ENCODE peak calls at places on chromosomes 6 and 20, in nine cellular contexts. G is nephron progenitor cell; J is tibial nerve; S is HFFc6; X is NB4; A is activated CD8-positive, alpha-beta T cell treated with anti-CD3 and anti-CD28 coated beads for 36 hours; B is mammary epithelial cell; L is AG04450; Q is ascending aorta. D is an unnamed sample.

GRCh38 chr6:34489229-34489805 is 23.4 kb downstream of the PACSIN1 start:
- DNase-seq in A (peak), L (no peak), G (no peak), X (peak), J (no peak), B (no peak), Q (no peak), S (no peak), D (no peak)

GRCh38 chr6:128569737-128570438 is 49.5 kb upstream of the PTPRK start:
- DNase-seq in A (no peak), X (no peak), L (peak), G (no peak), J (no peak), Q (no peak), B (peak), S (peak), D (no peak)

GRCh38 chr6:109791301-109791700 is 100.2 kb downstream of the FIG4 start:
- DNase-seq in S (no peak), A (no peak), L (no peak), B (no peak), J (no peak), X (no peak), Q (no peak), G (peak), D (no peak)

GRCh38 chr20:62702886-62703852 is 5.5 kb upstream of the NTSR1 start:
- DNase-seq in G (no peak), B (peak), S (peak), Q (no peak), J (no peak), A (peak), X (peak), L (peak), D (no peak)

GRCh38 chr20:63351380-63351700 is 9.8 kb downstream of the CHRNA4 start:
- DNase-seq in L (no peak), B (no peak), G (no peak), Q (no peak), A (no peak), X (no peak), J (no peak), S (no peak), D (no peak)

GRCh38 chr20:10219452-10219791 is 792 bp downstream of the SNAP25 start:
- DNase-seq in S (peak), J (peak), B (peak), A (peak), X (peak), Q (no peak), L (no peak), G (peak), D (peak)

GRCh38 chr20:12173333-12173732 is 255.6 kb downstream of the BTBD3 start:
- DNase-seq in Q (no peak), J (no peak), S (no peak), L (no peak), G (no peak), A (no peak), B (peak), X (no peak), D (no peak)

GRCh38 chr6:16810411-16810810 is 49.2 kb upstream of the ATXN1 start:
- DNase-seq in J (no peak), G (no peak), B (no peak), X (no peak), L (no peak), S (no peak), A (no peak), Q (no peak), D (peak)

GRCh38 chr20:48716086-48716485 is 111.7 kb downstream of the PREX1 start:
- DNase-seq in B (no peak), S (no peak), J (no peak), Q (no peak), G (no peak), A (peak), L (no peak), X (no peak), D (no peak)

GRCh38 chr6:122833229-122833556 is 44.1 kb downstream of the SMPDL3A start:
- DNase-seq in G (no peak), S (no peak), Q (no peak), L (no peak), X (no peak), J (no peak), B (no peak), A (no peak), D (no peak)

GRCh38 chr20:2379511-2380229 is 1.0 kb upstream of the TGM6 start:
- DNase-seq in Q (no peak), S (no peak), J (no peak), X (peak), L (no peak), A (peak), B (no peak), G (no peak), D (no peak)

GRCh38 chr6:114467931-114468330 is 125.1 kb upstream of the HS3ST5 start:
- DNase-seq in L (no peak), G (no peak), B (peak), S (no peak), X (no peak), Q (no peak), A (no peak), J (no peak), D (no peak)

GRCh38 chr6:42407379-42407778 is 44.3 kb downstream of the TRERF1 start:
- DNase-seq in Q (no peak), J (no peak), X (no peak), G (no peak), L (peak), S (peak), A (no peak), B (no peak), D (no peak)

GRCh38 chr6:137661601-137662000 is 167.4 kb upstream of the OLIG3 start:
- DNase-seq in J (peak), A (peak), G (no peak), B (peak), X (peak), Q (no peak), S (no peak), L (no peak), D (no peak)

GRCh38 chr6:35082046-35082732 is 59.0 kb downstream of the TCP11 start:
- DNase-seq in J (no peak), B (no peak), S (no peak), X (peak), A (no peak), L (no peak), G (no peak), Q (no peak), D (no peak)

GRCh38 chr20:40571625-40572024 is 117.4 kb downstream of the MAFB start:
- DNase-seq in L (no peak), Q (no peak), B (no peak), J (no peak), X (peak), A (no peak), S (no peak), G (no peak), D (no peak)

GRCh38 chr20:54995553-54995952 is 520.2 kb downstream of the DOK5 start:
- DNase-seq in L (no peak), J (no peak), Q (no peak), A (no peak), S (no peak), B (no peak), G (no peak), X (no peak), D (no peak)

GRCh38 chr6:141426400-141426980 is 706.2 kb upstream of the GJE1 start:
- DNase-seq in J (no peak), A (no peak), Q (no peak), L (no peak), B (no peak), X (no peak), S (no peak), G (no peak), D (no peak)

GRCh38 chr6:35302604-35303218 is 5.1 kb downstream of the DEF6 start:
- DNase-seq in G (peak), B (peak), S (no peak), L (no peak), Q (peak), A (peak), X (peak), J (no peak), D (peak)

GRCh38 chr6:165231581-165232276 is 77.7 kb downstream of the C6orf118 start:
- DNase-seq in Q (no peak), L (no peak), S (no peak), B (peak), G (peak), J (peak), A (no peak), X (peak), D (no peak)

GRCh38 chr20:52190437-52191131 is 995 bp downstream of the ZFP64 start:
- DNase-seq in X (peak), J (peak), L (no peak), S (peak), G (peak), B (peak), Q (no peak), A (peak), D (peak)

GRCh38 chr6:29629571-29629970 is 3.4 kb downstream of the GABBR1 start:
- DNase-seq in G (no peak), J (no peak), Q (no peak), X (no peak), L (no peak), S (no peak), B (no peak), A (no peak), D (no peak)

GRCh38 chr6:90399970-90400369 is 103.3 kb upstream of the BACH2 start:
- DNase-seq in Q (no peak), G (no peak), S (no peak), J (no peak), X (peak), L (no peak), B (no peak), A (peak), D (no peak)

GRCh38 chr6:120615238-120615637 is 719.0 kb downstream of the TBC1D32 start:
- DNase-seq in G (no peak), B (no peak), S (no peak), J (no peak), X (no peak), A (no peak), L (no peak), Q (no peak), D (no peak)

GRCh38 chr6:53095270-53095669 is 30.1 kb downstream of the FBXO9 start:
- DNase-seq in A (no peak), L (no peak), S (no peak), Q (no peak), J (no peak), X (no peak), G (no peak), B (no peak), D (no peak)

GRCh38 chr6:103002282-103002681 is 1608.8 kb downstream of the GRIK2 start:
- DNase-seq in Q (no peak), G (no peak), B (no peak), A (no peak), L (no peak), X (no peak), S (no peak), J (no peak), D (no peak)

GRCh38 chr6:169248521-169248971 is 5.1 kb downstream of the THBS2 start:
- DNase-seq in L (no peak), B (no peak), J (no peak), Q (no peak), S (no peak), A (no peak), X (no peak), G (no peak), D (no peak)

GRCh38 chr6:71250050-71250689 is 38.4 kb upstream of the OGFRL1 start:
- DNase-seq in G (no peak), S (peak), J (peak), X (peak), A (no peak), Q (no peak), B (peak), L (peak), D (no peak)

GRCh38 chr20:31671324-31671723 is 33.6 kb downstream of the COX4I2 start:
- DNase-seq in J (no peak), L (no peak), S (no peak), A (peak), B (no peak), Q (no peak), G (no peak), X (no peak), D (no peak)

GRCh38 chr6:19772891-19773290 is 64.3 kb upstream of the ID4 start:
- DNase-seq in J (no peak), A (no peak), B (no peak), X (no peak), Q (no peak), G (no peak), L (no peak), S (no peak), D (no peak)

GRCh38 chr20:53337419-53338101 is 256.1 kb downstream of the ZNF217 start:
- DNase-seq in S (no peak), X (no peak), L (no peak), A (no peak), Q (no peak), J (no peak), B (no peak), G (no peak), D (no peak)

GRCh38 chr6:159715168-159715567 is 12.1 kb upstream of the WTAP start:
- DNase-seq in B (no peak), X (peak), L (no peak), S (no peak), G (no peak), Q (no peak), J (no peak), A (no peak), D (no peak)

GRCh38 chr6:130366011-130366963 is at the start of gene TMEM200A:
- DNase-seq in A (peak), J (peak), Q (no peak), X (no peak), L (no peak), G (peak), B (peak), S (peak), D (peak)

GRCh38 chr6:97460394-97460793 is 177.4 kb upstream of the MMS22L start:
- DNase-seq in L (no peak), B (no peak), A (no peak), S (no peak), J (no peak), X (peak), Q (no peak), G (no peak), D (no peak)

GRCh38 chr6:56540232-56540631 is 102.5 kb downstream of the DST start:
- DNase-seq in S (no peak), Q (no peak), G (no peak), A (no peak), B (no peak), J (no peak), L (no peak), X (peak), D (no peak)

GRCh38 chr6:21384211-21384610 is 209.3 kb upstream of the SOX4 start:
- DNase-seq in A (no peak), B (no peak), S (no peak), Q (no peak), X (peak), J (no peak), G (no peak), L (no peak), D (no peak)

GRCh38 chr6:170292111-170292777 is 1.4 kb upstream of the DLL1 start:
- DNase-seq in L (no peak), G (no peak), J (no peak), Q (no peak), S (no peak), A (peak), X (no peak), B (no peak), D (peak)

DNA sequence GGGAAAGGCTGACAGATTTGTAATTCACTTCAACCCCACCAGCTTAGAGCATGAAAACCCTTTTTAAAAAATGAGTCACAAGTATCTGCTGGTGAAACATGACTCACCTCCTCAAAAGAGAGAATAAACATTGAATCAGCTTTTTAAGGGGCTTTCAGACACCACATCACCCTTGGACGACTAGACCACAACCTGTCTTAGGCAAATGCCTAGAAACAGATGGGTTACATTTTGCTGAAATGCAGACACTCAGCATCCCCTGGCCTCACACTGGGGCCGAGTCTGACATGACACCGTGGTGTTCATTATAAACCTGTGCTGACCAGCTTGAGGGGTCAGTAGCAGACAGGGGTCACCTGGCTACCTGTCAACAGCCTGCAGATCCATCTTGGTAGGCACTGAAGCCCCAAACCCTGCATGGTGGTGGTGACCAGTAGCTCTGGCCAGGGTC is 175.3 kb upstream of the CST7 start:
- DNase-seq in A (peak), Q (no peak), X (peak), G (no peak), L (peak), S (peak), B (peak), J (no peak), D (no peak)
- TF ChIP-seq CTCF in A (no peak), Q (no peak), X (no peak), G (no peak), L (no peak), S (no peak), B (no peak), J (no peak), D (no peak)

DNA sequence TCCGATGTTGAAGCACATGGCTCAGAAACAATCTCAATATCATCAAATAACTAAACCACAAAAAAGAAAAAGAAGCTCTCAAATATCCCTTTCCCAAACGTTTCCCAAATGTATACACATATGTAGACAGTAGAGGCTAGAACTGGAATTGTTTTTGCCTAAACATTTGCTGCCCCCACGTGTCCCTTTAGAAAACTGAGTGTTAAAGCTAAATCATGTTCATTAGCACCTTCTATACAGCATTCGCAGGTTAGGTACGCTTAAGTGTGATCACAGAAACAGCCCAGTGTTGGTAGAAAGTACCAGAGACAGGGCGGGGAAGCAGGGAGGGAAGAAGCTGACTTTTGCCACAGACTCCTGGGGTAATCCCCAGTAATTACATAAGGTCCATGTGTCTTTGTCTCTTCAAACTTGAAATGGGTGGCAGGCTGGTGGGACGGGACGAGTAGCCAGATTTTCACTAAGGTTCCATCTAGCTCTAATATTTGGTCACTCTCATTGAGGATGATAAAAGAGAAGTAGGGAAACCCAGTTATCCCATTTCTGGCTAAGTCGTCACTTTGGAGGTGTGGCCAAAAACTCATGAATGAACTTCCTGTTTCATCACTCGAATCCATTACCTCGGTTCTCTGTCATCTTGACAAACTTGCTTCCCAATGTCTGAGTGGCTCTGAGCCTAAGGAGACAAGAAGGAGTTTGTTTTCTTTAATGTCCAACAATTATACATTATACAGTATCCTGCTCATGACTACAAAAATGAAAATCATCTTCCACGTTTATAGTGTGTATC is 15.0 kb upstream of the TFAP2A start:
- DNase-seq in A (no peak), Q (no peak), B (peak), S (no peak), X (peak), L (no peak), G (no peak), J (no peak), D (peak)
- TF ChIP-seq CTCF in A (peak), Q (no peak), B (peak), S (peak), X (peak), L (peak), G (peak), J (peak), D (peak)

DNA sequence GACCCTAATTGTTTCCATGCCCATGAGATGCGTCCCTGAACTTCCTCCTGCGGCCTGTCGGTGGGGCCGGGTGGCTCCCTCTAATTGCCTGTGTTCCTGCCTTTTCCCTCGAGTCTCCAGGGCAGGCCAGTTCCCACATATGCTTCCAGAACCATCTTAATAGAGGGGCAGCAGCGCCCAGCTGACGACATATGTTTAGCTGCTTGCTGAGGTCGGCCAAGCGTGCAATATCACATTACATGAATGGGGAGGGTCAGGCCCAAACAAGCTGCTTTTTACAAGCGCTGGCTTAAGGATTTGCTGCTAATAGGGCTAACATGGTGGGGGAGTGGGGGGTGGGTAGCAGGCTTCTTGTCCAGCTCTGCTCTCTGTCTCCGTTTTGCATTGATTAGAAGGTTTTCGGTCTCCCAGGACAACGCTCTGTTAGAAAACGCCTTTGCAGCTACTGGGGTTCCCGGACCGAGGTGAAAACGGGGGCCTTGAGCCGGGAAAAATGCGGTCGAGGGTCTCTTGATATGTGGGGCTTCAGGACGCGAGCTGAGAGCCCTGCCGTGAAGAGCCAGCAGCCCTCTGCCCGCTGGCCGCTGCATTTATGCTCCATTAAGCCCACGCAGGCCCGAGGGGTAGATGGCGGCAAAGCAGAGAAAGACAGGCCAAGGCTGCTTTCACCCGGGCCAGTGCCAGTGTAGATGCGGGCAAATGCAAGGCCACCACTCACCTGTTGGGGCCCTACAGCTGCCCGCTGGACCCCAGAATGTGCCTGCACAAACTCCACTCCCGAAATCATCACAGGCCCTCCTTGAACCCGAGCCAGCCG is 308.5 kb downstream of the BMP7 start:
- DNase-seq in G (peak), L (no peak), B (no peak), Q (no peak), S (no peak), X (peak), A (no peak), J (no peak), D (no peak)
- TF ChIP-seq CTCF in G (no peak), L (no peak), B (no peak), Q (no peak), S (no peak), X (no peak), A (no peak), J (no peak), D (no peak)

DNA sequence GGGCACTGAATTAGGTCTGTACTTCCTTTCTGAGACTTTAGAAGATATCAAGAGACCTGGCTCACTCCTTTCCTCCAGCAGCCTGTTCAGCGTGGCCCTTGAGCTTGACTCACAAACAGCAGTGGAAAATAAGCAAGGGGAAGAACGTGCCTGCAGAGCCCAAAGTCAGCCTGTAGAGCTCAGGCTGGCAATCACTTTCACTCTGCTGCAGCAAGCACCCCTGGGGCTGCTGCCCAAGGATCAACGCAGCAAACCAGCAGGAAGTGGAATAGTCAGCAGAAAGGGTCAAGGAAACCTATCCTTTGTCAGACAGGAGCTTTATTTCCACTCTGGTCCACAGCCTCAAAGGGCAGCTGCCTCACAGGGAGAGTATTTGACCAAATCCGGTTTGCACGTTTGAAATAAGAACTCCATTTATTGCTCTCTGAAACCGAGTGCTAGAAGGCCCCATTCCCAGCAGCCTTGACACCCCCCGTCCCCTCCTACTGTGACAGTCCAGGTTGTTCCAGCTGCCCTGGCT is 77.4 kb downstream of the PRDM1 start:
- DNase-seq in J (no peak), Q (no peak), G (no peak), S (peak), L (peak), A (peak), X (peak), B (no peak), D (no peak)
- TF ChIP-seq CTCF in J (no peak), Q (no peak), G (no peak), S (peak), L (peak), A (no peak), X (no peak), B (no peak), D (no peak)

D was measured in GM13976.